ENCODE peak calls at places on chromosomes 16 and 17, in ten cellular contexts. H is naive thymus-derived CD8-positive, alpha-beta T cell; E is adipocyte; Z is GM23338; K is NCI-H187 treated with DMSO at 0.1 percent for 48 hours; N is kidney tubule cell; W is neural crest cell; C is stimulated activated effector memory CD8-positive, alpha-beta T cell treated with anti-CD3 and anti-CD28 coated beads, Interleukin-12 subunit alpha, Interleukin-12 subunit beta, amount 100 ng/mL, for 72 hours; V is effector memory CD4-positive, alpha-beta T cell; P is NCI-H510A treated with DMSO at 0.1 percent for 48 hours. L is an unnamed sample.
A peak's percentile ranks its signal among the peaks of the same experiment; 100 is the strongest.

GRCh38 chr17:28575126-28575795 is 1.4 kb downstream of the ALDOC start:
- DNase-seq in H (no peak), E (no peak), Z (peak; percentile 15), K (no peak), N (no peak), W (no peak), C (no peak), V (no peak), P (no peak), L (no peak)

GRCh38 chr16:23395732-23396131 is 57.3 kb downstream of the COG7 start:
- DNase-seq in H (no peak), E (no peak), Z (no peak), K (no peak), N (no peak), W (no peak), C (no peak), V (no peak), P (no peak), L (no peak)

GRCh38 chr17:76179496-76180467 is 38.7 kb upstream of the FOXJ1 start:
- DNase-seq in H (peak; percentile 40), E (no peak), Z (no peak), K (no peak), N (peak; percentile 18), W (no peak), C (no peak), V (no peak), P (peak; percentile 15), L (no peak)

GRCh38 chr17:64418506-64419339 is 28.1 kb upstream of the PECAM1 start:
- DNase-seq in H (no peak), E (peak; percentile 88), Z (peak; percentile 76), K (peak; percentile 48), N (peak; percentile 67), W (no peak), C (no peak), V (no peak), P (peak; percentile 85), L (peak; percentile 23)

GRCh38 chr17:4501295-4501949 is 2.7 kb downstream of the SPNS2 start:
- DNase-seq in H (no peak), E (no peak), Z (no peak), K (no peak), N (peak; percentile 68), W (no peak), C (no peak), V (no peak), P (no peak), L (no peak)

GRCh38 chr17:77594416-77595209 is 363.9 kb upstream of the TNRC6C start:
- DNase-seq in H (no peak), E (no peak), Z (no peak), K (no peak), N (no peak), W (no peak), C (no peak), V (no peak), P (no peak), L (no peak)

GRCh38 chr17:11908711-11909146 is 88.5 kb downstream of the ZNF18 start:
- DNase-seq in H (no peak), E (no peak), Z (no peak), K (no peak), N (no peak), W (no peak), C (no peak), V (no peak), P (no peak), L (no peak)

GRCh38 chr16:69417537-69418199 is 6.8 kb upstream of the CYB5B start:
- DNase-seq in H (no peak), E (peak; percentile 62), Z (peak; percentile 64), K (no peak), N (peak; percentile 82), W (no peak), C (no peak), V (no peak), P (no peak), L (no peak)

GRCh38 chr16:57070986-57071540 is 21.3 kb upstream of the CPNE2 start:
- DNase-seq in H (no peak), E (no peak), Z (no peak), K (no peak), N (no peak), W (no peak), C (no peak), V (no peak), P (no peak), L (no peak)

GRCh38 chr17:40795019-40795667 is 4.6 kb downstream of the KRT28 start:
- DNase-seq in H (no peak), E (no peak), Z (no peak), K (no peak), N (no peak), W (no peak), C (no peak), V (no peak), P (no peak), L (no peak)

GRCh38 chr16:66741131-66741900 is 10.1 kb downstream of the DYNC1LI2 start:
- DNase-seq in H (no peak), E (peak; percentile 96), Z (no peak), K (no peak), N (peak; percentile 93), W (peak; percentile 50), C (no peak), V (no peak), P (no peak), L (no peak)

GRCh38 chr17:11336290-11336995 is 95.4 kb downstream of the SHISA6 start:
- DNase-seq in H (no peak), E (no peak), Z (no peak), K (no peak), N (no peak), W (no peak), C (no peak), V (no peak), P (no peak), L (no peak)

GRCh38 chr16:85326794-85327181 is 214.5 kb upstream of the CIBAR2 start:
- DNase-seq in H (no peak), E (no peak), Z (no peak), K (no peak), N (no peak), W (no peak), C (no peak), V (no peak), P (no peak), L (no peak)

GRCh38 chr17:68184816-68185436 is 62.9 kb upstream of the AMZ2 start:
- DNase-seq in H (no peak), E (no peak), Z (no peak), K (no peak), N (no peak), W (no peak), C (no peak), V (no peak), P (no peak), L (no peak)

GRCh38 chr16:23505180-23505665 is 5.1 kb downstream of the GGA2 start:
- DNase-seq in H (no peak), E (no peak), Z (no peak), K (no peak), N (peak; percentile 53), W (no peak), C (no peak), V (no peak), P (no peak), L (no peak)

GRCh38 chr17:36525113-36525512 is 9.6 kb downstream of the MYO19 start:
- DNase-seq in H (no peak), E (no peak), Z (no peak), K (no peak), N (peak; percentile 49), W (no peak), C (no peak), V (no peak), P (no peak), L (no peak)

GRCh38 chr17:36117505-36118382 is 14.1 kb downstream of the CCL4 start:
- DNase-seq in H (no peak), E (no peak), Z (no peak), K (no peak), N (no peak), W (no peak), C (no peak), V (no peak), P (no peak), L (no peak)

GRCh38 chr17:73089918-73090317 is 2.6 kb downstream of the SLC39A11 start:
- DNase-seq in H (no peak), E (no peak), Z (no peak), K (no peak), N (no peak), W (no peak), C (no peak), V (no peak), P (no peak), L (no peak)

GRCh38 chr16:85842435-85842834 is 42.9 kb downstream of the COX4I1 start:
- DNase-seq in H (no peak), E (no peak), Z (no peak), K (no peak), N (no peak), W (no peak), C (no peak), V (no peak), P (no peak), L (no peak)

GRCh38 chr17:49616086-49616485 is 40.4 kb downstream of the NXPH3 start:
- DNase-seq in H (no peak), E (no peak), Z (peak; percentile 41), K (no peak), N (no peak), W (no peak), C (no peak), V (no peak), P (no peak), L (no peak)

GRCh38 chr16:85583491-85584181 is 29.5 kb upstream of the GSE1 start:
- DNase-seq in H (no peak), E (peak; percentile 67), Z (no peak), K (no peak), N (no peak), W (no peak), C (no peak), V (no peak), P (no peak), L (no peak)

GRCh38 chr16:82874251-82874650 is 247.5 kb downstream of the CDH13 start:
- DNase-seq in H (no peak), E (no peak), Z (peak; percentile 13), K (no peak), N (no peak), W (no peak), C (no peak), V (no peak), P (no peak), L (no peak)

GRCh38 chr17:66580178-66580577 is 254.7 kb upstream of the CACNG5 start:
- DNase-seq in H (no peak), E (peak; percentile 61), Z (peak; percentile 54), K (no peak), N (peak; percentile 68), W (no peak), C (no peak), V (no peak), P (no peak), L (no peak)

GRCh38 chr17:43085489-43085888 is 39.7 kb downstream of the BRCA1 start:
- DNase-seq in H (no peak), E (peak; percentile 12), Z (peak; percentile 22), K (no peak), N (peak; percentile 18), W (no peak), C (no peak), V (no peak), P (no peak), L (no peak)

GRCh38 chr17:79951361-79952264 is 84.1 kb downstream of the TBC1D16 start:
- DNase-seq in H (no peak), E (peak; percentile 57), Z (no peak), K (no peak), N (peak; percentile 54), W (peak; percentile 42), C (no peak), V (no peak), P (peak; percentile 83), L (no peak)

GRCh38 chr17:78557598-78558039 is 19.6 kb downstream of the DNAH17 start:
- DNase-seq in H (no peak), E (peak; percentile 56), Z (no peak), K (no peak), N (peak; percentile 89), W (no peak), C (no peak), V (no peak), P (no peak), L (no peak)

GRCh38 chr16:87457724-87458423 is 35.0 kb downstream of the ZCCHC14 start:
- DNase-seq in H (no peak), E (peak; percentile 91), Z (no peak), K (no peak), N (peak; percentile 100), W (no peak), C (peak; percentile 41), V (no peak), P (no peak), L (no peak)

GRCh38 chr17:61393550-61393903 is 6.1 kb upstream of the TBX2 start:
- DNase-seq in H (no peak), E (no peak), Z (no peak), K (no peak), N (no peak), W (no peak), C (no peak), V (no peak), P (no peak), L (no peak)

L was measured in NCI-H1436 treated with DMSO at 0.1 percent for 48 hours.